ENCODE peak calls at places on chromosomes 1 and 21, in six cellular contexts. One of them, this sample, is unnamed.

GRCh38 chr1:23394664-23395063 is 25.0 kb upstream of the ZNF436 start:
- DNase-seq in fibroblast of mammary gland: peak; percentile 91
- DNase-seq in CD4-positive, alpha-beta memory T cell: no peak
- DNase-seq in WERI-Rb-1: no peak
- DNase-seq in Jurkat, Clone E6-1: no peak
- DNase-seq in neuronal stem cell: no peak
- DNase-seq in this sample: no peak

GRCh38 chr1:117544509-117545109 is 61.2 kb upstream of the TENT5C start:
- DNase-seq in WERI-Rb-1: no peak
- DNase-seq in CD4-positive, alpha-beta memory T cell: no peak
- DNase-seq in fibroblast of mammary gland: no peak
- DNase-seq in Jurkat, Clone E6-1: no peak
- DNase-seq in neuronal stem cell: no peak
- DNase-seq in this sample: no peak

GRCh38 chr1:203796223-203796747 is 862 bp downstream of the ZBED6 start:
- DNase-seq in WERI-Rb-1: peak; percentile 62
- DNase-seq in Jurkat, Clone E6-1: peak; percentile 17
- DNase-seq in fibroblast of mammary gland: peak; percentile 33
- DNase-seq in neuronal stem cell: no peak
- DNase-seq in CD4-positive, alpha-beta memory T cell: peak; percentile 18
- DNase-seq in this sample: peak; percentile 40

GRCh38 chr1:113701429-113701828 is 57.9 kb downstream of the PHTF1 start:
- DNase-seq in WERI-Rb-1: no peak
- DNase-seq in fibroblast of mammary gland: no peak
- DNase-seq in neuronal stem cell: no peak
- DNase-seq in CD4-positive, alpha-beta memory T cell: no peak
- DNase-seq in Jurkat, Clone E6-1: no peak
- DNase-seq in this sample: no peak

GRCh38 chr1:169925505-169926482 is 32.1 kb upstream of the SCYL3 start:
- DNase-seq in CD4-positive, alpha-beta memory T cell: peak; percentile 31
- DNase-seq in WERI-Rb-1: no peak
- DNase-seq in neuronal stem cell: peak; percentile 9
- DNase-seq in Jurkat, Clone E6-1: peak; percentile 53
- DNase-seq in fibroblast of mammary gland: no peak
- DNase-seq in this sample: peak; percentile 12

GRCh38 chr1:220894025-220894923 is 15.0 kb downstream of the HLX start:
- DNase-seq in WERI-Rb-1: no peak
- DNase-seq in CD4-positive, alpha-beta memory T cell: no peak
- DNase-seq in neuronal stem cell: no peak
- DNase-seq in fibroblast of mammary gland: no peak
- DNase-seq in Jurkat, Clone E6-1: no peak
- DNase-seq in this sample: no peak

GRCh38 chr1:17599301-17600300 is 60.1 kb downstream of the ARHGEF10L start:
- DNase-seq in Jurkat, Clone E6-1: no peak
- DNase-seq in neuronal stem cell: no peak
- DNase-seq in CD4-positive, alpha-beta memory T cell: no peak
- DNase-seq in fibroblast of mammary gland: no peak
- DNase-seq in WERI-Rb-1: no peak
- DNase-seq in this sample: no peak

GRCh38 chr1:171179323-171180227 is 5.5 kb upstream of the FMO2 start:
- DNase-seq in neuronal stem cell: no peak
- DNase-seq in fibroblast of mammary gland: no peak
- DNase-seq in CD4-positive, alpha-beta memory T cell: no peak
- DNase-seq in WERI-Rb-1: peak; percentile 9
- DNase-seq in Jurkat, Clone E6-1: no peak
- DNase-seq in this sample: peak; percentile 31

GRCh38 chr1:155125946-155126493 is 1.7 kb upstream of the EFNA1 start:
- DNase-seq in fibroblast of mammary gland: peak; percentile 19
- DNase-seq in CD4-positive, alpha-beta memory T cell: no peak
- DNase-seq in neuronal stem cell: peak; percentile 32
- DNase-seq in WERI-Rb-1: no peak
- DNase-seq in Jurkat, Clone E6-1: no peak
- DNase-seq in this sample: peak; percentile 95

GRCh38 chr1:180927841-180928240 is 15.1 kb downstream of the KIAA1614 start:
- DNase-seq in Jurkat, Clone E6-1: no peak
- DNase-seq in WERI-Rb-1: peak; percentile 83
- DNase-seq in fibroblast of mammary gland: no peak
- DNase-seq in neuronal stem cell: no peak
- DNase-seq in CD4-positive, alpha-beta memory T cell: no peak
- DNase-seq in this sample: no peak

GRCh38 chr1:35058990-35059389 is 20.2 kb upstream of the ZMYM1 start:
- DNase-seq in WERI-Rb-1: no peak
- DNase-seq in CD4-positive, alpha-beta memory T cell: no peak
- DNase-seq in Jurkat, Clone E6-1: no peak
- DNase-seq in neuronal stem cell: no peak
- DNase-seq in fibroblast of mammary gland: no peak
- DNase-seq in this sample: no peak

GRCh38 chr21:14454642-14455009 is 71.7 kb upstream of the HSPA13 start:
- DNase-seq in CD4-positive, alpha-beta memory T cell: no peak
- DNase-seq in Jurkat, Clone E6-1: no peak
- DNase-seq in WERI-Rb-1: no peak
- DNase-seq in neuronal stem cell: no peak
- DNase-seq in fibroblast of mammary gland: no peak
- DNase-seq in this sample: no peak

GRCh38 chr1:152347116-152347728 is 12.6 kb downstream of the FLG2 start:
- DNase-seq in fibroblast of mammary gland: peak; percentile 69
- DNase-seq in neuronal stem cell: no peak
- DNase-seq in WERI-Rb-1: peak; percentile 66
- DNase-seq in CD4-positive, alpha-beta memory T cell: peak; percentile 55
- DNase-seq in Jurkat, Clone E6-1: peak; percentile 64
- DNase-seq in this sample: peak; percentile 92

GRCh38 chr1:233168384-233168783 is 127.1 kb downstream of the PCNX2 start:
- DNase-seq in fibroblast of mammary gland: no peak
- DNase-seq in Jurkat, Clone E6-1: no peak
- DNase-seq in CD4-positive, alpha-beta memory T cell: no peak
- DNase-seq in WERI-Rb-1: no peak
- DNase-seq in neuronal stem cell: no peak
- DNase-seq in this sample: no peak

GRCh38 chr1:59123081-59123675 is 173.7 kb upstream of the FGGY start:
- DNase-seq in fibroblast of mammary gland: no peak
- DNase-seq in WERI-Rb-1: no peak
- DNase-seq in Jurkat, Clone E6-1: no peak
- DNase-seq in neuronal stem cell: no peak
- DNase-seq in CD4-positive, alpha-beta memory T cell: no peak
- DNase-seq in this sample: no peak

GRCh38 chr1:208122612-208123358 is 121.4 kb downstream of the PLXNA2 start:
- DNase-seq in fibroblast of mammary gland: no peak
- DNase-seq in neuronal stem cell: no peak
- DNase-seq in Jurkat, Clone E6-1: no peak
- DNase-seq in CD4-positive, alpha-beta memory T cell: no peak
- DNase-seq in WERI-Rb-1: no peak
- DNase-seq in this sample: no peak

GRCh38 chr1:40092241-40092640 is 4.8 kb downstream of the PPT1 start:
- DNase-seq in CD4-positive, alpha-beta memory T cell: no peak
- DNase-seq in fibroblast of mammary gland: no peak
- DNase-seq in WERI-Rb-1: no peak
- DNase-seq in neuronal stem cell: no peak
- DNase-seq in Jurkat, Clone E6-1: no peak
- DNase-seq in this sample: peak; percentile 72

GRCh38 chr1:40090652-40091355 is 6.2 kb downstream of the PPT1 start:
- DNase-seq in WERI-Rb-1: no peak
- DNase-seq in Jurkat, Clone E6-1: no peak
- DNase-seq in CD4-positive, alpha-beta memory T cell: no peak
- DNase-seq in fibroblast of mammary gland: no peak
- DNase-seq in neuronal stem cell: no peak
- DNase-seq in this sample: peak; percentile 92

GRCh38 chr1:40094481-40095110 is 2.5 kb downstream of the PPT1 start:
- DNase-seq in fibroblast of mammary gland: no peak
- DNase-seq in neuronal stem cell: no peak
- DNase-seq in Jurkat, Clone E6-1: no peak
- DNase-seq in CD4-positive, alpha-beta memory T cell: no peak
- DNase-seq in WERI-Rb-1: no peak
- DNase-seq in this sample: no peak

GRCh38 chr1:40096646-40096976 is 441 bp downstream of the PPT1 start:
- DNase-seq in Jurkat, Clone E6-1: no peak
- DNase-seq in neuronal stem cell: no peak
- DNase-seq in fibroblast of mammary gland: no peak
- DNase-seq in WERI-Rb-1: no peak
- DNase-seq in CD4-positive, alpha-beta memory T cell: no peak
- DNase-seq in this sample: peak; percentile 14

DNA sequence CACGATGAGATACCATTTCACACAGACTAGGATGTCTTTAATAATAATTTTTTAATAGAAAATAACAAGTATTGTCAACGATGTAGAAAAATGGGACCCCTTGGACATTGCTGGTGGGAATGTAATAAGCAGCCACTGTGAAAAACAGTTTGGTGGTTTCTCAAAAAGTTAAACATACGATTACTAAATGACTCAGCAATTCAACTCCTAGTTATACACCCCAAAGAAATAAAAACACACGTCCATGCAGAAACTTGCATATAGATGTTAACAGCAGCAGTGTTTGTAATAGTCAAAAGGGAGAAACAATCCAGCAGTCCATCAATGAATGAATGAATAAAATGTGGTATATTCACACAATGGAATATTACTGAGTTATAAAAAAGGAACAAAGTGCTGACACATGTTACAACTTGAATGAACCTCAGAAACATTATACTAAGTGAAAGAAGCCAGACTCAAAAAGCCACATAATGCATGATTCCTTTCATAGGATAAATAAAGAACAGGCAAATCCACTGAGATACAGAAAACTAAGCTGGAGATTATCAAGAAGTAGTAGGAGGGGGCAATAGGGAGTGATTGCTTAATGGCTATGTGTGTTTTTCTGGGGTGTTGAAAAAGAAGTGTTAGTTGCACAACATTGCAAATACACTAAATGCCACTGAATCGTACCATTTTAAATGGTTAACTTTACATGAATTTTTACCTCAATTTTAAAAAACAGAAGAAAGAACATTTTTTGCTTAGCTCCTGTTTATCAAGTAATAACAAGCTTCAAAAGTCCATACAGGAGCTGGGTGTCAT is 4.0 kb downstream of the PPT1 start:
- DNase-seq in Jurkat, Clone E6-1: no peak
- DNase-seq in neuronal stem cell: no peak
- DNase-seq in WERI-Rb-1: no peak
- DNase-seq in CD4-positive, alpha-beta memory T cell: no peak
- DNase-seq in fibroblast of mammary gland: no peak
- DNase-seq in this sample: no peak
- H3K4me3 ChIP-seq in Jurkat, Clone E6-1: no peak overlapping the region
- H3K4me3 ChIP-seq in neuronal stem cell: no peak overlapping the region
- H3K4me3 ChIP-seq in WERI-Rb-1: no peak overlapping the region
- H3K4me3 ChIP-seq in CD4-positive, alpha-beta memory T cell: no peak overlapping the region
- H3K4me3 ChIP-seq in fibroblast of mammary gland: no peak overlapping the region
- H3K4me3 ChIP-seq in this sample: no peak overlapping the region

DNA sequence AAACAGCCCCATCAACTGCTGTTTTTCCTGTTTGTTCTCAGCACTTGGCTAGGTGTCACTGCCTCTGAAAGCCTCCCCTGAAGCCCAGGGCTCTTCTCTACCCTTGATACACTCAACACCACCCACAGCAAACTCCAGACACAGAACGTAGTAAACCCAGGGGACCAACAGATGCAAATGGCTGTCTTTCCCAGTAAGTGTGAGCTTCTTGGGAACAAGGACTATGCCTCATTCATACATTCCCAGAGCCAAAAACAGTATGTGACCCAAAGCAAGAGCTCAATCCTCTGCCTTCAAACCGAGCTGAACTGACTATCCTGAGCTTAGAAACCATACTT is 4.4 kb downstream of the LBR start:
- DNase-seq in CD4-positive, alpha-beta memory T cell: no peak
- DNase-seq in neuronal stem cell: no peak
- DNase-seq in Jurkat, Clone E6-1: no peak
- DNase-seq in WERI-Rb-1: no peak
- DNase-seq in fibroblast of mammary gland: no peak
- DNase-seq in this sample: no peak
- H3K4me3 ChIP-seq in CD4-positive, alpha-beta memory T cell: no peak overlapping the region
- H3K4me3 ChIP-seq in neuronal stem cell: no peak overlapping the region
- H3K4me3 ChIP-seq in Jurkat, Clone E6-1: no peak overlapping the region
- H3K4me3 ChIP-seq in WERI-Rb-1: no peak overlapping the region
- H3K4me3 ChIP-seq in fibroblast of mammary gland: no peak overlapping the region
- H3K4me3 ChIP-seq in this sample: no peak overlapping the region

GRCh38 chr1:222124602-222125001 is 382.7 kb upstream of the DUSP10 start:
- DNase-seq in fibroblast of mammary gland: peak; percentile 7
- DNase-seq in CD4-positive, alpha-beta memory T cell: no peak
- DNase-seq in neuronal stem cell: no peak
- DNase-seq in Jurkat, Clone E6-1: no peak
- DNase-seq in WERI-Rb-1: no peak
- DNase-seq in this sample: no peak

GRCh38 chr1:222127526-222128152 is 385.8 kb upstream of the DUSP10 start:
- DNase-seq in Jurkat, Clone E6-1: no peak
- DNase-seq in fibroblast of mammary gland: no peak
- DNase-seq in WERI-Rb-1: no peak
- DNase-seq in CD4-positive, alpha-beta memory T cell: no peak
- DNase-seq in neuronal stem cell: no peak
- DNase-seq in this sample: no peak

GRCh38 chr1:222127096-222127495 is 385.2 kb upstream of the DUSP10 start:
- DNase-seq in WERI-Rb-1: no peak
- DNase-seq in CD4-positive, alpha-beta memory T cell: no peak
- DNase-seq in neuronal stem cell: no peak
- DNase-seq in Jurkat, Clone E6-1: no peak
- DNase-seq in fibroblast of mammary gland: no peak
- DNase-seq in this sample: no peak

GRCh38 chr1:222129041-222129440 is 387.2 kb upstream of the DUSP10 start:
- DNase-seq in CD4-positive, alpha-beta memory T cell: no peak
- DNase-seq in WERI-Rb-1: no peak
- DNase-seq in Jurkat, Clone E6-1: peak; percentile 31
- DNase-seq in neuronal stem cell: no peak
- DNase-seq in fibroblast of mammary gland: no peak
- DNase-seq in this sample: no peak

GRCh38 chr1:222126052-222126451 is 384.2 kb upstream of the DUSP10 start:
- DNase-seq in neuronal stem cell: no peak
- DNase-seq in CD4-positive, alpha-beta memory T cell: no peak
- DNase-seq in fibroblast of mammary gland: no peak
- DNase-seq in WERI-Rb-1: no peak
- DNase-seq in Jurkat, Clone E6-1: no peak
- DNase-seq in this sample: no peak
- H3K4me3 ChIP-seq in neuronal stem cell: no peak overlapping the region
- H3K4me3 ChIP-seq in CD4-positive, alpha-beta memory T cell: no peak overlapping the region
- H3K4me3 ChIP-seq in fibroblast of mammary gland: no peak overlapping the region
- H3K4me3 ChIP-seq in WERI-Rb-1: no peak overlapping the region
- H3K4me3 ChIP-seq in Jurkat, Clone E6-1: no peak overlapping the region
- H3K4me3 ChIP-seq in this sample: no peak overlapping the region

GRCh38 chr1:165117482-165117881 is 239.0 kb downstream of the LMX1A start:
- DNase-seq in Jurkat, Clone E6-1: no peak
- DNase-seq in WERI-Rb-1: no peak
- DNase-seq in CD4-positive, alpha-beta memory T cell: no peak
- DNase-seq in fibroblast of mammary gland: no peak
- DNase-seq in neuronal stem cell: peak; percentile 21
- DNase-seq in this sample: no peak
- H3K4me3 ChIP-seq in Jurkat, Clone E6-1: no peak overlapping the region
- H3K4me3 ChIP-seq in WERI-Rb-1: no peak overlapping the region
- H3K4me3 ChIP-seq in CD4-positive, alpha-beta memory T cell: no peak overlapping the region
- H3K4me3 ChIP-seq in fibroblast of mammary gland: no peak overlapping the region
- H3K4me3 ChIP-seq in neuronal stem cell: no peak overlapping the region
- H3K4me3 ChIP-seq in this sample: no peak overlapping the region

DNA sequence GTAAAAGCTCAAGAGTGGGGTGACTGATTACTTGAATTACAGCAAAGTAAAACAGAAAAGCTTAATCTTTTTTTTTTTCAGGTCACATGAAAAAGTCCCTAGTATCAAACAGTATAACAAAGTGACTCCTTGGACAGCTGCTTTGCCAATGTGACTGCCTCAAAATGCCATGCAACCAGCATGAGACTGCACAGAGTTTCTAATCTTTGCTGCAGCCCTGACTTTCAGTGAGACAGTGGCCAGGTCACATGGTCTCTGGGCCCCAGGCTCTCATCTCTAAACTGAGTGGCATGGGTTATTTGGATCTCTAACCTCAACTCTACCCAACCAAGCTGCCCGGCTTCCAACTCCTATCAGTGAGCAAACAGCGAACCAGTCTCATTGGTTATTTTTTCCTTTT is 169.0 kb downstream of the VAV3 start:
- DNase-seq in CD4-positive, alpha-beta memory T cell: no peak
- DNase-seq in WERI-Rb-1: no peak
- DNase-seq in Jurkat, Clone E6-1: no peak
- DNase-seq in fibroblast of mammary gland: no peak
- DNase-seq in neuronal stem cell: no peak
- DNase-seq in this sample: no peak
- H3K4me3 ChIP-seq in CD4-positive, alpha-beta memory T cell: no peak overlapping the region
- H3K4me3 ChIP-seq in WERI-Rb-1: no peak overlapping the region
- H3K4me3 ChIP-seq in Jurkat, Clone E6-1: no peak overlapping the region
- H3K4me3 ChIP-seq in fibroblast of mammary gland: no peak overlapping the region
- H3K4me3 ChIP-seq in neuronal stem cell: no peak overlapping the region
- H3K4me3 ChIP-seq in this sample: no peak overlapping the region